ENCODE peak calls at places on chromosomes 13 and 19, in six cellular contexts. M, J, E, K, A and C are unnamed samples. For H3K4me1, the result is how much of the 10 kb centered on the place peaks cover.

GRCh38 chr13:32045963-32046785 is 14.6 kb downstream of the FRY start:
- DNase-seq in M (no peak), J (no peak), E (peak), K (no peak), A (no peak), C (no peak)

GRCh38 chr19:18291019-18291524 is 9.7 kb upstream of the JUND start:
- DNase-seq in M (no peak), J (no peak), E (no peak), K (no peak), A (no peak), C (no peak)

GRCh38 chr19:42469311-42470239 is 26.8 kb upstream of the CXCL17 start:
- DNase-seq in M (no peak), J (peak), E (no peak), K (no peak), A (no peak), C (no peak)

GRCh38 chr19:47749326-47749725 is 4.0 kb downstream of the NOP53 start:
- DNase-seq in M (no peak), J (no peak), E (no peak), K (no peak), A (no peak), C (no peak)

GRCh38 chr19:1690570-1691307 is 38.3 kb upstream of the TCF3 start:
- DNase-seq in M (peak), J (no peak), E (no peak), K (no peak), A (peak), C (no peak)

GRCh38 chr13:49625392-49626137 is 2.7 kb upstream of the ARL11 start:
- DNase-seq in M (peak), J (peak), E (no peak), K (peak), A (no peak), C (no peak)

GRCh38 chr19:40733149-40733548 is 16.2 kb downstream of the ITPKC start:
- DNase-seq in M (no peak), J (no peak), E (no peak), K (no peak), A (no peak), C (no peak)

GRCh38 chr13:93776936-93777335 is 550.3 kb downstream of the GPC6 start:
- DNase-seq in M (no peak), J (no peak), E (peak), K (no peak), A (no peak), C (peak)

GRCh38 chr19:483332-484072 is 12.8 kb upstream of the MADCAM1 start:
- DNase-seq in M (no peak), J (no peak), E (no peak), K (no peak), A (no peak), C (no peak)

GRCh38 chr19:18364826-18365528 is 21.0 kb upstream of the GDF15 start:
- DNase-seq in M (peak), J (peak), E (peak), K (no peak), A (no peak), C (peak)

GRCh38 chr19:2308114-2308556 is at the start of gene LINGO3:
- DNase-seq in M (no peak), J (no peak), E (no peak), K (no peak), A (no peak), C (no peak)

GRCh38 chr13:51635137-51635878 is 51.0 kb downstream of the WDFY2 start:
- DNase-seq in M (no peak), J (no peak), E (no peak), K (no peak), A (no peak), C (no peak)

GRCh38 chr19:41774515-41774980 is 19.2 kb downstream of the CEACAM6 start:
- DNase-seq in M (peak), J (peak), E (no peak), K (no peak), A (no peak), C (peak)

GRCh38 chr13:76975863-76976262 is 16.0 kb upstream of the CLN5 start:
- DNase-seq in M (no peak), J (no peak), E (no peak), K (no peak), A (no peak), C (peak)

GRCh38 chr13:30153871-30154426 is 153.4 kb downstream of the KATNAL1 start:
- DNase-seq in M (peak), J (no peak), E (no peak), K (no peak), A (peak), C (no peak)

GRCh38 chr19:50252111-50252886 is 48.9 kb downstream of the MYH14 start:
- DNase-seq in M (no peak), J (no peak), E (no peak), K (no peak), A (peak), C (no peak)

GRCh38 chr13:46132109-46132508 is 27.3 kb upstream of the CPB2 start:
- DNase-seq in M (no peak), J (no peak), E (no peak), K (no peak), A (no peak), C (no peak)

GRCh38 chr19:12946092-12946845 is 607 bp downstream of the RAD23A start:
- DNase-seq in M (peak), J (peak), E (peak), K (peak), A (peak), C (peak)

GRCh38 chr13:104671901-104672300 is 1605.7 kb upstream of the SLC10A2 start:
- DNase-seq in M (no peak), J (no peak), E (no peak), K (no peak), A (no peak), C (no peak)

GRCh38 chr13:99320693-99321481 is 13.7 kb upstream of the GPR183 start:
- DNase-seq in M (no peak), J (peak), E (peak), K (no peak), A (no peak), C (peak)

GRCh38 chr19:4060621-4061177 is 6.0 kb downstream of the ZBTB7A start:
- DNase-seq in M (peak), J (no peak), E (no peak), K (no peak), A (no peak), C (no peak)
- H3K4me1 ChIP-seq in M (half or more), J (half or more), E (under half), K (half or more), A (under half), C (under half)

GRCh38 chr13:113886561-113887112 is 22.8 kb upstream of the GAS6 start:
- DNase-seq in M (no peak), J (no peak), E (no peak), K (no peak), A (no peak), C (no peak)
- H3K27ac ChIP-seq in M (no peak), J (no peak), E (no peak), K (no peak), A (no peak), C (no peak)

GRCh38 chr19:54201172-54201701 is 579 bp downstream of the RPS9 start:
- DNase-seq in M (no peak), J (no peak), E (no peak), K (no peak), A (no peak), C (no peak)
- TF ChIP-seq CTCF in M (no peak), J (no peak), E (no peak), K (no peak), A (no peak), C (no peak)

GRCh38 chr13:112143753-112144615 is 77.0 kb downstream of the SOX1 start:
- DNase-seq in M (no peak), J (no peak), E (no peak), K (no peak), A (no peak), C (peak)
- H3K4me1 ChIP-seq in M (under half), J (under half), E (under half), K (under half), A (under half), C (under half)

GRCh38 chr19:7255119-7255518 is 39.1 kb downstream of the INSR start:
- DNase-seq in M (no peak), J (no peak), E (no peak), K (no peak), A (no peak), C (no peak)
- H3K27ac ChIP-seq in M (no peak), J (peak), E (no peak), K (no peak), A (no peak), C (no peak)

GRCh38 chr19:16612631-16613030 is 15.4 kb downstream of the MED26 start:
- DNase-seq in M (no peak), J (no peak), E (no peak), K (no peak), A (no peak), C (no peak)
- TF ChIP-seq CTCF in M (no peak), J (no peak), E (no peak), K (no peak), A (no peak), C (no peak)

GRCh38 chr13:39493966-39494365 is 109.0 kb downstream of the LHFPL6 start:
- DNase-seq in M (no peak), J (no peak), E (no peak), K (no peak), A (peak), C (no peak)
- H3K4me1 ChIP-seq in M (under half), J (under half), E (under half), K (under half), A (under half), C (under half)